ENCODE peak calls at places on chromosomes 2 and 18, in six cellular contexts. J is IMR-90, E is mesendoderm, M is mesenchymal stem cell, A is H1, R is trophoblast cell. K is an unnamed sample.

GRCh38 chr2:133063792-133064191 is 393.8 kb upstream of the LYPD1 start:
- DNase-seq in A (peak; percentile 36), J (peak; percentile 72), M (peak; percentile 11), E (peak; percentile 78), R (no peak), K (peak; percentile 75)

GRCh38 chr2:122328811-122329210 is 573.4 kb downstream of the TSN start:
- DNase-seq in J (no peak), A (no peak), M (no peak), E (no peak), R (peak; percentile 7), K (no peak)

GRCh38 chr2:59888015-59888414 is 665.4 kb downstream of the BCL11A start:
- DNase-seq in M (no peak), J (no peak), E (peak; percentile 86), R (no peak), A (peak; percentile 13), K (no peak)

GRCh38 chr2:73267008-73267407 is 17.3 kb downstream of the FBXO41 start:
- DNase-seq in A (no peak), J (no peak), E (no peak), M (no peak), R (no peak), K (no peak)

GRCh38 chr2:224966663-224967062 is 75.6 kb downstream of the DOCK10 start:
- DNase-seq in A (no peak), E (no peak), R (no peak), J (no peak), M (no peak), K (no peak)

GRCh38 chr2:25274868-25275574 is 66.7 kb downstream of the DNMT3A start:
- DNase-seq in J (peak; percentile 52), R (no peak), A (no peak), E (no peak), M (no peak), K (no peak)

GRCh38 chr18:27704721-27705361 is 472.1 kb downstream of the CDH2 start:
- DNase-seq in M (no peak), R (no peak), A (no peak), E (no peak), J (no peak), K (no peak)

GRCh38 chr2:69966496-69966895 is 5.1 kb upstream of the ASPRV1 start:
- DNase-seq in E (no peak), M (no peak), A (no peak), R (peak; percentile 58), J (no peak), K (no peak)

GRCh38 chr2:222738312-222738711 is 66.9 kb downstream of the MOGAT1 start:
- DNase-seq in A (no peak), M (no peak), R (no peak), E (no peak), J (no peak), K (no peak)

GRCh38 chr2:192288290-192288689 is 93.6 kb upstream of the TMEFF2 start:
- DNase-seq in M (no peak), E (no peak), A (no peak), J (no peak), R (no peak), K (peak; percentile 17)

GRCh38 chr2:1822341-1822740 is 78.0 kb upstream of the PXDN start:
- DNase-seq in M (no peak), E (no peak), A (no peak), R (no peak), J (no peak), K (no peak)

GRCh38 chr2:82330104-82330503 is 2025.6 kb upstream of the LRRTM1 start:
- DNase-seq in A (no peak), E (no peak), R (no peak), M (no peak), J (no peak), K (no peak)

GRCh38 chr18:21769206-21769605 is 28.6 kb downstream of the MIB1 start:
- DNase-seq in R (no peak), E (no peak), M (no peak), A (no peak), J (no peak), K (no peak)

GRCh38 chr2:95574506-95574905 is 17.3 kb upstream of the TRIM43 start:
- DNase-seq in A (no peak), E (no peak), M (no peak), R (no peak), J (no peak), K (no peak)

GRCh38 chr18:21131698-21132230 is 20.2 kb upstream of the ROCK1 start:
- DNase-seq in A (no peak), R (no peak), M (no peak), E (no peak), J (no peak), K (no peak)

GRCh38 chr2:206971805-206972204 is 32.5 kb downstream of the CPO start:
- DNase-seq in J (peak; percentile 63), A (no peak), M (peak; percentile 59), E (no peak), R (peak; percentile 51), K (no peak)

GRCh38 chr18:3526421-3527354 is 76.7 kb downstream of the TGIF1 start:
- DNase-seq in R (peak; percentile 93), M (peak; percentile 5), A (no peak), J (peak; percentile 85), E (peak; percentile 84), K (peak; percentile 44)

GRCh38 chr2:55155764-55156221 is 76.3 kb downstream of the CLHC1 start:
- DNase-seq in E (no peak), A (no peak), R (no peak), J (peak; percentile 77), M (peak; percentile 68), K (no peak)

DNA sequence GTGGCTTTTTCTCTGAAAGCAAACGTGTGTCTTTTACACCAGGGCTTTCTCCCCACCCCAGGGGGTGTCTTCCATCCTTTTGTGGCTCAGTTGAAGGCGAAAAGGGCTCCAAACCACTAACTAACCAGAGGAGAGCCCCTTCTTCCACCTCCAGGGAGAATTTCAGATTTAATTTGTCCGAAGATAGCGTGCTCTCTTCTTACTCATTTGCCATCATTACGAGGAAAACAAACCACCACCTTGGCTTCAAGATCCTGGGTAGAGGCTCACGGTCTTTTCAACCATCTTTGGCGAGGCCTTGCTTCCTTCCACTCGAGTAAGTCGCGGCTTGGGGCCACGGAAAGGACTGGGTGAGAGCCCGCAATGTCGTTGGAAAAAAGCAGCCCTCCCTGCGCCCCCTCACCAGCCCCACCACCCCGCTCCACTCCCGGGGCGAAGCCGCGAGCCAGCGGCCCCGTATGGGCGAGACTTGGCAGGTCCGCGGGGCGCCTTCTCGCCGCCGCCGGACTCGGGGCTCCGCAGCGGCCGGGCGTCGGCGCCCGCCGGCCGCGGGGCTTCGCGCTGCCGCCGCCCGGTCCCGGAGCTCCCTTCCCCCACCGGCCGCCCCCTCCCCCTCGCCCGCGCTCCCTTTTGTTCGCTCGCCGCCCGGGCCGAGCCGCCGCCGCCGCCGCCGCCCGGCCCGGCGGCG is 1.7 kb upstream of the ZNF532 start:
- DNase-seq in A (no peak), J (peak; percentile 62), E (peak; percentile 68), R (peak; percentile 29), M (peak; percentile 69), K (no peak)
- H2BK120ac ChIP-seq in A (peak overlapping the region; percentile 80), J (peak overlapping the region; percentile 95), E (peak overlapping the region; percentile 100), R (peak overlapping the region; percentile 93), M (peak overlapping the region; percentile 100), K (peak overlapping the region; percentile 77)

GRCh38 chr2:42569116-42569711 is 782 bp downstream of the MTA3 start:
- DNase-seq in A (no peak), R (peak; percentile 31), J (peak; percentile 12), M (peak; percentile 54), E (peak; percentile 52), K (no peak)
- H3K4me3 ChIP-seq in A (peak overlapping the region; percentile 69), R (peak overlapping the region; percentile 96), J (peak overlapping the region; percentile 91), M (peak overlapping the region; percentile 79), E (peak overlapping the region; percentile 76), K (peak overlapping the region; percentile 93)

GRCh38 chr2:168773128-168773527 is 29.3 kb upstream of the NOSTRIN start:
- DNase-seq in M (no peak), A (no peak), J (no peak), E (no peak), R (no peak), K (no peak)

GRCh38 chr2:168772704-168773103 is 29.7 kb upstream of the NOSTRIN start:
- DNase-seq in R (peak; percentile 7), A (no peak), M (no peak), E (no peak), J (no peak), K (no peak)

GRCh38 chr2:168770796-168771195 is 31.6 kb upstream of the NOSTRIN start:
- DNase-seq in E (no peak), M (peak; percentile 18), R (no peak), A (no peak), J (no peak), K (no peak)

GRCh38 chr2:168775837-168776236 is 26.6 kb upstream of the NOSTRIN start:
- DNase-seq in J (no peak), E (no peak), M (no peak), A (no peak), R (no peak), K (no peak)

DNA sequence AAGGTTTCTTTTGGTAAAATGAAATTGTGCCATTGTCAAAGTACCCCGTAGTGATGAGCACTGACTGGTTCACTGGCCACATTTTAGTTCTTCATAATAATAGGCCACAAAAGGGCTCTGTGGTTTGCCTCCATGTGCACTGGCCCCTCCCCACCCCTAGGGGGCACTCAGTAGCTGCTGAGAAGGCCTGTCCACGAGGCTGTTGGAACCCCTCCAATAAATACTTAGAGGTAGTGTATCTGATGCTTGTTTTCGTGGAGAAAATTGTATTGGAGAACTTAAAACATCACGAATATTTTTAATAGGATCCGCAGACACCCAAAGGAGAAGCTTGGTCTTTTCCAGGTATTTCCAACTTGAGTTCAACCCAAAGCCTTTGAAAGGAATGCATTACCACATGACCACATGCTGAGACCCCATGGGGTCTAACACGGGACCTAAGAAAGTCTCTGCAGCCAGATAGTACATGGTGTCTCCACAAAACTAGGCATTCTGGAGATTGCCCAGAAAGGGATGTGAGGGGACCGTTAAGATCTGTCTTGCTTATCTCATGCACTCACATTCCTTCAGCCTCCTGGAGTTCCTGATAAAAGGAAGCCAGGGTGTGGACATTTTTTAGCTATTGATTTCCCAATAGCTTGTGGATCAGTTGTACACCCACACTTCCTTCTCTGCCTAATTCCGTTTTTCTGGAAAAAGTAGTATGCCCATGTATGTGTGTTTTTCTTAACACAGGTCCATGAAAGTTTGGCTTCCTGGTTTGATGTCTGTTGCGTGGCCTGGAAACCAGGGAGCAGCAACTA is 28.5 kb upstream of the NOSTRIN start:
- DNase-seq in A (no peak), J (peak; percentile 67), R (peak; percentile 64), E (peak; percentile 95), M (peak; percentile 67), K (no peak)
- H2BK120ac ChIP-seq in A (no peak overlapping the region), J (no peak overlapping the region), R (no peak overlapping the region), E (no peak overlapping the region), M (no peak overlapping the region), K (no peak overlapping the region)

DNA sequence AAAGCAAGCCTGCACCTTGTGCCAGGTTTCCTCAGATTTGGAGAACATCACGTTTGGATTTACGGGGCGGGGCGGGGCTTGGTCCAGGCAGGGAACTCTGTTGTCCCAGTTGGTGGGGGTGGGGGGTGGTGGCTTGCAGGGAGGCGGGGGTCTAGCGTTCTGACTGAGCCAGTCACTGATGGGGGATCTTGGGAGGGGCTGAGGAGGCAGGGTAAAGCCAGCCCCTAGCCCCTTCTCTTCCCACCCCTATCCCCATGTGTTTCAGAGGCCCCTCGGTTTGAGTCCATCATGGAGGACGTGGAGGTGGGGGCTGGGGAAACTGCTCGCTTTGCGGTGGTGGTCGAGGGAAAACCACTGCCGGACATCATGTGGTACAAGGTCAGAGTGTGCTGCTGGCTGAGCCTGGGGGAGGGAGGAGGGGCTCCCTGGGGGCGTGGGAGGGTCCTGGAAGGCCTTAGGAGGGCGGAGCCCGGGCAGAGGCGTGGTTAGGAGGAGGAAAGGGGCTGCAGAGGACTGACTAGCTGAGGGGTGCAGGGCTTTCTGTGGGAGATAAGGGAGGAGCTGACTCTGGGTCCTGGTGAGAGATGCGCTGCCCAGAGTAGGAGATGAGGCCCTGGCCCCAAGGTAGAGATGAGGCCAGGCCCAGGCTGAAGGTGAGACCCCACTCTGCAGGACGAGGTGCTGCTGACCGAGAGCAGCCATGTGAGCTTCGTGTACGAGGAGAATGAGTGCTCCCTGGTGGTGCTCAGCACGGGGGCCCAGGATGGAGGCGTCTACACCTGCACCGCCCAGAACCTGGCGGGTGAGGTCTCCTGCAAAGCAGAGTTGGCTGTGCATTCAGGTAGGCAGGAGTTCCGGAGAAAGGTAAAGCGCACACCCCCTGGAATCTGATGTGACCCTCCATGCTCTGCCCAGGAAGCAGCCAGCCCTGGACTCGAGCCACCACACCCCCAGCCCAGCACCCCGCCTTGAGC is 21.8 kb upstream of the GMPPA start:
- DNase-seq in E (peak; percentile 86), J (no peak), R (no peak), A (no peak), M (no peak), K (peak; percentile 75)
- H3K4me3 ChIP-seq in E (peak overlapping the region; percentile 20), J (no peak overlapping the region), R (no peak overlapping the region), A (peak overlapping the region; percentile 29), M (no peak overlapping the region), K (peak overlapping the region; percentile 61)